ENCODE peak calls at places on chromosomes 3 and 15, in seven cellular contexts. K is heart left ventricle, A is uterus, P is HFFc6, R is HFF-Myc, S is GM13977, F is activated B cell treated with CpG ODN at 0.5 μM for 24 hours. Q is an unnamed sample.

GRCh38 chr3:147361671-147362420 is 44.5 kb downstream of the ZIC4 start:
- DNase-seq in K (no peak), A (no peak), P (no peak), R (peak), S (peak), F (no peak), Q (peak)

GRCh38 chr3:171420667-171421066 is 39.5 kb downstream of the TNIK start:
- DNase-seq in K (no peak), A (no peak), P (no peak), R (no peak), S (no peak), F (no peak), Q (no peak)

GRCh38 chr15:99956820-99957641 is 223.8 kb upstream of the LYSMD4 start:
- DNase-seq in K (no peak), A (no peak), P (no peak), R (no peak), S (no peak), F (no peak), Q (no peak)

GRCh38 chr15:36432162-36432561 is 147.3 kb upstream of the CDIN1 start:
- DNase-seq in K (no peak), A (no peak), P (peak), R (peak), S (no peak), F (no peak), Q (no peak)

GRCh38 chr3:149000207-149000745 is 8.9 kb downstream of the GYG1 start:
- DNase-seq in K (no peak), A (no peak), P (no peak), R (no peak), S (no peak), F (no peak), Q (no peak)

GRCh38 chr3:150303776-150304175 is 104.3 kb upstream of the TSC22D2 start:
- DNase-seq in K (no peak), A (no peak), P (no peak), R (no peak), S (no peak), F (no peak), Q (peak)

GRCh38 chr3:195142519-195142918 is 128.4 kb downstream of the XXYLT1 start:
- DNase-seq in K (no peak), A (no peak), P (no peak), R (no peak), S (no peak), F (no peak), Q (no peak)

GRCh38 chr3:62090066-62090465 is 283.3 kb downstream of the FEZF2 start:
- DNase-seq in K (no peak), A (no peak), P (no peak), R (no peak), S (no peak), F (no peak), Q (no peak)

GRCh38 chr15:35394416-35394815 is 151.5 kb downstream of the DPH6 start:
- DNase-seq in K (no peak), A (no peak), P (peak), R (no peak), S (no peak), F (no peak), Q (no peak)

GRCh38 chr3:181455276-181455675 is 256.4 kb upstream of the SOX2 start:
- DNase-seq in K (no peak), A (no peak), P (no peak), R (no peak), S (no peak), F (no peak), Q (no peak)

GRCh38 chr3:174198199-174198598 is 660.9 kb upstream of the NAALADL2 start:
- DNase-seq in K (no peak), A (no peak), P (peak), R (no peak), S (no peak), F (no peak), Q (no peak)

GRCh38 chr15:42226648-42227047 is 18.5 kb upstream of the VPS39 start:
- DNase-seq in K (no peak), A (no peak), P (no peak), R (no peak), S (no peak), F (no peak), Q (no peak)

GRCh38 chr3:61789861-61790260 is 228.5 kb downstream of the PTPRG start:
- DNase-seq in K (no peak), A (no peak), P (no peak), R (no peak), S (no peak), F (no peak), Q (no peak)

GRCh38 chr3:149539491-149539890 is 65.0 kb downstream of the TM4SF4 start:
- DNase-seq in K (no peak), A (no peak), P (no peak), R (no peak), S (no peak), F (no peak), Q (no peak)

GRCh38 chr3:134352031-134352671 is 22.1 kb downstream of the AMOTL2 start:
- DNase-seq in K (no peak), A (peak), P (peak), R (no peak), S (no peak), F (no peak), Q (no peak)

GRCh38 chr3:154743418-154743817 is 313.4 kb upstream of the GPR149 start:
- DNase-seq in K (no peak), A (no peak), P (no peak), R (no peak), S (no peak), F (no peak), Q (no peak)

GRCh38 chr3:154749514-154749913 is 319.5 kb upstream of the GPR149 start:
- DNase-seq in K (no peak), A (no peak), P (no peak), R (no peak), S (no peak), F (no peak), Q (no peak)

GRCh38 chr3:154745122-154745521 is 315.1 kb upstream of the GPR149 start:
- DNase-seq in K (no peak), A (no peak), P (no peak), R (no peak), S (no peak), F (no peak), Q (no peak)

DNA sequence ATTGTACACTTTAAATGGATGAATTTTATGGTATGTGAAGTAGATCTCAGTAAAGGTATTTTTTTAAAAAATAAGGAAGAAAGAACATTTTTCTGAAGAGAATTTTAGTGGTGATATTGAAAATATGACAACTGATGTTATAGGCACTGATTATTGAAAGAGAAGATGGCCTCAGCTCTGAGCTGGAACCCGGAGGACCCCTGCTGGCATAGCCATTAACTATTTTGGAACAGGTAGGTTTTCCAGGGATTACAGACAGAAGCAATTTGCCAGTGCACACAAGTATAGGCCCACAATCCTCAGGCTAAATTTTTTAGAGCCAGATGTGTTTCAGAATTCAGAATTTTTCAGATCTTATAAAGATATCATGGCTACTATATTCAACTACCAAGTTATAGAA is 315.9 kb upstream of the GPR149 start:
- DNase-seq in K (no peak), A (no peak), P (no peak), R (no peak), S (no peak), F (no peak), Q (no peak)
- TF ChIP-seq CTCF in K (no peak), A (no peak), P (no peak), R (peak), S (no peak), F (no peak), Q (no peak)

GRCh38 chr15:91146728-91147127 is 46.7 kb downstream of the SV2B start:
- DNase-seq in K (no peak), A (no peak), P (no peak), R (no peak), S (no peak), F (no peak), Q (no peak)

GRCh38 chr15:91141102-91141501 is 41.0 kb downstream of the SV2B start:
- DNase-seq in K (no peak), A (no peak), P (no peak), R (no peak), S (no peak), F (no peak), Q (no peak)

GRCh38 chr15:91136386-91136923 is 36.4 kb downstream of the SV2B start:
- DNase-seq in K (no peak), A (no peak), P (no peak), R (no peak), S (no peak), F (no peak), Q (no peak)

GRCh38 chr15:91140561-91140960 is 40.5 kb downstream of the SV2B start:
- DNase-seq in K (no peak), A (no peak), P (no peak), R (no peak), S (no peak), F (no peak), Q (no peak)

GRCh38 chr15:91142097-91142744 is 42.2 kb downstream of the SV2B start:
- DNase-seq in K (no peak), A (no peak), P (no peak), R (no peak), S (peak), F (no peak), Q (no peak)
- TF ChIP-seq CTCF in K (peak), A (no peak), P (peak), R (peak), S (peak), F (no peak), Q (peak)

DNA sequence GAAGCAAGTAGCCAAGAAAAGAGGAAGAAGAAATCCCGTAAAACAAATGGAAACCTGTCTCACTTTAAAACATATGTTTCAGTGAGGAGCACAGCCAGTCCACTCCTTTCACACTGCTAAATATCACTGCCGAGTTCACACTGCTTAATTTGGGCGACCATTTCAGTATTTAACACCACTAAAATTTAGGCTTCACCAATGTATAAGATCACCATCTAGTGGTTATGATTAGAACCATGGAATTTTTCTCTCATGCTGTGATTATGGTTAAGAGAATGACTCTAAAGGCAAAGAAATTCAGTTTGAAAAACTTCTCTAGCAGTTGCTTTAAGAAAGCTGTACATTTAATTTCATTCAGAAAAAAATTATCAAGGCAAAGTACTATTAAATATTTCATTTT is 16.6 kb downstream of the SLC4A7 start:
- DNase-seq in K (no peak), A (no peak), P (peak), R (peak), S (peak), F (no peak), Q (no peak)
- TF ChIP-seq CTCF in K (peak), A (peak), P (peak), R (peak), S (peak), F (no peak), Q (peak)

GRCh38 chr3:47315069-47315647 is 32.4 kb downstream of the KLHL18 start:
- DNase-seq in K (peak), A (no peak), P (no peak), R (no peak), S (no peak), F (no peak), Q (no peak)

GRCh38 chr3:47306022-47306421 is 23.3 kb downstream of the KLHL18 start:
- DNase-seq in K (no peak), A (no peak), P (no peak), R (no peak), S (no peak), F (no peak), Q (no peak)

GRCh38 chr3:47314056-47314764 is 31.5 kb downstream of the KLHL18 start:
- DNase-seq in K (no peak), A (no peak), P (no peak), R (no peak), S (no peak), F (no peak), Q (no peak)

GRCh38 chr3:47313341-47314055 is 30.8 kb downstream of the KLHL18 start:
- DNase-seq in K (no peak), A (no peak), P (no peak), R (no peak), S (no peak), F (no peak), Q (no peak)

GRCh38 chr3:47310391-47310790 is 27.6 kb downstream of the KLHL18 start:
- DNase-seq in K (no peak), A (no peak), P (no peak), R (no peak), S (no peak), F (no peak), Q (no peak)
- TF ChIP-seq CTCF in K (no peak), A (no peak), P (no peak), R (no peak), S (no peak), F (no peak), Q (no peak)

GRCh38 chr3:138329127-138329983 is at the start of gene NME9:
- DNase-seq in K (peak), A (peak), P (peak), R (no peak), S (peak), F (peak), Q (peak)

GRCh38 chr3:138328341-138328740 is 1.3 kb downstream of the NME9 start:
- DNase-seq in K (no peak), A (no peak), P (peak), R (no peak), S (no peak), F (no peak), Q (no peak)

GRCh38 chr3:138329984-138330293 is 288 bp upstream of the NME9 start:
- DNase-seq in K (no peak), A (no peak), P (no peak), R (no peak), S (no peak), F (no peak), Q (no peak)

GRCh38 chr3:138332472-138333073 is 2.9 kb upstream of the NME9 start:
- DNase-seq in K (no peak), A (no peak), P (peak), R (no peak), S (peak), F (no peak), Q (no peak)

DNA sequence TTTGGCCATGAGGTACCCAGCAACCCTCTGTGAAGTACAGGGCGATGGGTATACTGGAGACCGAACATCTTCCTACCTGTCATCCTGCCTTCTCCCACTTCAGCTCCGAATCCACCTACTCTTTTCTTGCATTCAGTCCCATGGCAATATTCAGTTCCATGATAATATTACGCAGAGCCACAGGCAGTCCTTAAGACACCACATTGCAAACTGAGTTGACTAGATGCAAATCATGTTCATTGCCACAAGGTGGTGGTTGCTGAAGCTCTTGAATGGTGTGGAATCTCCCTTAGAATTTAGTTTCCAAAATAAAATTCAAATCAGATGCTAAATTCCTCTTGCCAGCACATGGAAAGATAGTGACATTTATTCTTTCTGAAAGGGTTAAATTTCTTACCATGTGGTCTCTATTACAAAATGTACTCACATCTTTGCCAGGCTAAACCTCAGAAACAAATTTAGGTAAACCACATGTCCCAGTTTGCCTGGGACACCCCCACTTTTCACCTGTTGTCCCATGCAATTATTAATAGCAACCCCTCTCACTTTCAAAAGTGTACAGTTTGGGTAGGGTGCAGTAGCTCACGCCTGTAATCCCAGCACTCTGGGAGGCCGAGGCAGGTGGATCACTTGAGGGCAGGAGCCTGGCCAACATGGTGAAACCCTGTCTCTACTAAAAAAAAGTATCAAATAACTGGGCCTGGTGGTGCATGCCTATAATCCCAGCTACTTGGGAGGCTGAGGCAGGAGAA is 1.7 kb upstream of the NME9 start:
- DNase-seq in K (no peak), A (no peak), P (peak), R (no peak), S (no peak), F (no peak), Q (no peak)
- TF ChIP-seq CTCF in K (no peak), A (no peak), P (peak), R (peak), S (no peak), F (no peak), Q (peak)

GRCh38 chr3:123405021-123405420 is 43.9 kb downstream of the ADCY5 start:
- DNase-seq in K (no peak), A (no peak), P (no peak), R (no peak), S (no peak), F (no peak), Q (no peak)
- TF ChIP-seq CTCF in K (no peak), A (no peak), P (no peak), R (no peak), S (no peak), F (no peak), Q (no peak)

GRCh38 chr15:67085237-67085817 is 19.9 kb downstream of the SMAD3 start:
- DNase-seq in K (no peak), A (no peak), P (no peak), R (no peak), S (no peak), F (no peak), Q (peak)
- TF ChIP-seq CTCF in K (no peak), A (no peak), P (no peak), R (no peak), S (no peak), F (no peak), Q (no peak)

Q was measured in activated CD8-positive, alpha-beta T cell treated with anti-CD3 and anti-CD28 coated beads for 36 hours.